ENCODE peak calls at places on chromosomes 13 and 19, in six cellular contexts. One of them, this sample, is unnamed. For H3K4me1, the result is how much of the 10 kb centered on the place peaks cover.

GRCh38 chr13:78978381-78978998 is 319.5 kb upstream of the OBI1 start:
- DNase-seq in H1: no peak
- DNase-seq in breast epithelium: no peak
- DNase-seq in spleen: no peak
- DNase-seq in transverse colon: peak
- DNase-seq in SK-N-SH: peak
- DNase-seq in this sample: peak

GRCh38 chr13:29496241-29496712 is 99.2 kb downstream of the SLC7A1 start:
- DNase-seq in SK-N-SH: no peak
- DNase-seq in H1: no peak
- DNase-seq in spleen: peak
- DNase-seq in breast epithelium: no peak
- DNase-seq in transverse colon: no peak
- DNase-seq in this sample: no peak

GRCh38 chr13:39185326-39185725 is 147.1 kb downstream of the NHLRC3 start:
- DNase-seq in H1: no peak
- DNase-seq in transverse colon: no peak
- DNase-seq in SK-N-SH: no peak
- DNase-seq in breast epithelium: no peak
- DNase-seq in spleen: no peak
- DNase-seq in this sample: no peak

GRCh38 chr13:102911336-102911735 is 65.5 kb downstream of the ERCC5 start:
- DNase-seq in spleen: no peak
- DNase-seq in breast epithelium: no peak
- DNase-seq in H1: no peak
- DNase-seq in SK-N-SH: no peak
- DNase-seq in transverse colon: no peak
- DNase-seq in this sample: no peak

GRCh38 chr19:48795855-48796142 is 15.0 kb downstream of the BCAT2 start:
- DNase-seq in breast epithelium: no peak
- DNase-seq in SK-N-SH: no peak
- DNase-seq in H1: no peak
- DNase-seq in transverse colon: peak
- DNase-seq in spleen: no peak
- DNase-seq in this sample: no peak

GRCh38 chr19:41746593-41747227 is 8.6 kb upstream of the CEACAM6 start:
- DNase-seq in H1: no peak
- DNase-seq in transverse colon: peak
- DNase-seq in breast epithelium: no peak
- DNase-seq in SK-N-SH: peak
- DNase-seq in spleen: no peak
- DNase-seq in this sample: peak

GRCh38 chr19:46023311-46023779 is 492 bp upstream of the PGLYRP1 start:
- DNase-seq in breast epithelium: no peak
- DNase-seq in transverse colon: no peak
- DNase-seq in SK-N-SH: no peak
- DNase-seq in H1: no peak
- DNase-seq in spleen: no peak
- DNase-seq in this sample: peak

GRCh38 chr13:72295173-72295572 is 428.2 kb upstream of the DACH1 start:
- DNase-seq in spleen: no peak
- DNase-seq in SK-N-SH: no peak
- DNase-seq in breast epithelium: no peak
- DNase-seq in H1: no peak
- DNase-seq in transverse colon: no peak
- DNase-seq in this sample: no peak

GRCh38 chr19:3984908-3985642 is at the start of gene EEF2:
- DNase-seq in breast epithelium: peak
- DNase-seq in SK-N-SH: peak
- DNase-seq in transverse colon: peak
- DNase-seq in H1: no peak
- DNase-seq in spleen: peak
- DNase-seq in this sample: peak

GRCh38 chr13:110287031-110287828 is 19.7 kb downstream of the COL4A1 start:
- DNase-seq in transverse colon: no peak
- DNase-seq in H1: no peak
- DNase-seq in breast epithelium: no peak
- DNase-seq in SK-N-SH: no peak
- DNase-seq in spleen: no peak
- DNase-seq in this sample: no peak

GRCh38 chr13:29948246-29948645 is 97.8 kb upstream of the UBL3 start:
- DNase-seq in breast epithelium: no peak
- DNase-seq in SK-N-SH: no peak
- DNase-seq in H1: no peak
- DNase-seq in transverse colon: no peak
- DNase-seq in spleen: no peak
- DNase-seq in this sample: no peak

GRCh38 chr19:13152854-13153626 is 2.8 kb downstream of the IER2 start:
- DNase-seq in spleen: peak
- DNase-seq in SK-N-SH: peak
- DNase-seq in H1: no peak
- DNase-seq in breast epithelium: peak
- DNase-seq in transverse colon: peak
- DNase-seq in this sample: peak

GRCh38 chr13:30234763-30235162 is 72.6 kb downstream of the KATNAL1 start:
- DNase-seq in spleen: no peak
- DNase-seq in H1: no peak
- DNase-seq in breast epithelium: no peak
- DNase-seq in transverse colon: no peak
- DNase-seq in SK-N-SH: no peak
- DNase-seq in this sample: no peak

GRCh38 chr13:27372896-27373295 is 51.5 kb upstream of the GTF3A start:
- DNase-seq in SK-N-SH: no peak
- DNase-seq in spleen: no peak
- DNase-seq in breast epithelium: no peak
- DNase-seq in transverse colon: peak
- DNase-seq in H1: no peak
- DNase-seq in this sample: peak
- H3K27ac ChIP-seq in SK-N-SH: no peak
- H3K27ac ChIP-seq in spleen: no peak
- H3K27ac ChIP-seq in breast epithelium: no peak
- H3K27ac ChIP-seq in transverse colon: peak
- H3K27ac ChIP-seq in H1: no peak
- H3K27ac ChIP-seq in this sample: no peak

DNA sequence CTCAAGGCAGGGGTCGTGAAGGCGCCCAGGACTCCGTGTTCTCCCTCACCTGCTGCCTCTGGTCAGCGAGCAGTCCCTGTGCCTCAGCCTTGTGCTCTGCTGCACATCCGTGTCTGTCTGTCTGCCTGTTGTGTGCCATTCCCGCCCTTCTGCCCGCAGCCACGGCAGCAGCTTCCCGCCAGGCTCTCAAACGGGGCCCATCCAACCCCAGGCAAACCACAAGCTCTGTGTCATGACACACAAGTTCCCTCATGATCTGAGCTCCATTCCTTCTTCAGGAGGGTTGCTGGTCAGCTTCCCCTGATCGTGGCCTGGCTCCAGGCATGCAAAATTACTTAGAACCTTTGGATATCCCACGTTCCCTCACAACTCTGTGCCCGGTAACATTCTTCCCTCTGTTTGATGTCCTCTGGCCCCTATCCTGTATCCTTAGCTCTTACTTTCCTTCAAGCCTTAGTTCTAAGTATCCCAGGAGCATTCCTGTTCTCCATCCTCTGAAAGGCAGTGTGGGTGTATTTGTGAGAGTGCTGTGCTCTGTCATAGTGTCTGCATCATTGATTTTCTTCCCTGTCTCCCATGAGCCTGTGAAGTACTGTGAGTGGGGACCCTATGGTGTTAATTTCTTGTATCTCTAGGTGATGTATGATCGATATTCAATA is 3.2 kb downstream of the GPR183 start:
- DNase-seq in spleen: no peak
- DNase-seq in breast epithelium: no peak
- DNase-seq in SK-N-SH: no peak
- DNase-seq in H1: no peak
- DNase-seq in transverse colon: peak
- DNase-seq in this sample: no peak
- TF ChIP-seq POLR2AphosphoS5 in spleen: peak
- TF ChIP-seq POLR2AphosphoS5 in breast epithelium: no peak
- TF ChIP-seq POLR2AphosphoS5 in SK-N-SH: no peak
- TF ChIP-seq POLR2AphosphoS5 in H1: no peak
- TF ChIP-seq POLR2AphosphoS5 in transverse colon: no peak
- TF ChIP-seq POLR2AphosphoS5 in this sample: no peak

DNA sequence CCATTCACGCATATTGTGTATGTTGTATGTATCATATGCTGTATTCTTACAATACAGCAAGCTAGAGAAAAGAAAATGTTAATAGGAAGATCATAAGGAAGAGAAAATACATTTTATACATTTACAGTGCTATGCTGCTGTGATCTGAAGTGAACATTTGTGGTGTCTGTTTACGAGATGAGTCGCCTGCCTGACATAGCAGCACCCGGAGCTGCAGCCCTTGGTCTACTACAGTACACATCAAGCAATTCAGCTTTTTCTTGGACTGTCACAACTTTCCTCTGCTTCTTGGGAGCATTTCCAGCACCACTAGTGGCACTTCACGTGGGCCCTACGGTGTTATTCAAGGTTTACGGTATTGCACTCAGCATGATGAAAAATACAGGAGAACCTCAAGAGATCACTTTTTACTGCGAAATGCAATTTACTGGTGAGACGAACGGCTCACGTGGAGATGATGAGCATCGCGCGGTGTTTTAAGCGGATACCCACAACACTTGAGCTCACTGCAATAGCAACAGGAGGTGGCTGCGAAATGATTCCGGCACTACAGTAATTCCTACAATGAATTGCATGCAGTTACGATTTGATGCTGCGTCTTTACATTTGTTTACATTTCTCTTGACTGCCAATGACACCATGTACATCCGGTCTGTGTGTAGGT is 308.4 kb downstream of the FGF9 start:
- DNase-seq in breast epithelium: no peak
- DNase-seq in SK-N-SH: no peak
- DNase-seq in transverse colon: no peak
- DNase-seq in spleen: no peak
- DNase-seq in H1: no peak
- DNase-seq in this sample: no peak
- H3K4me1 ChIP-seq in breast epithelium: under half
- H3K4me1 ChIP-seq in SK-N-SH: under half
- H3K4me1 ChIP-seq in transverse colon: under half
- H3K4me1 ChIP-seq in spleen: under half
- H3K4me1 ChIP-seq in H1: under half
- H3K4me1 ChIP-seq in this sample: under half

DNA sequence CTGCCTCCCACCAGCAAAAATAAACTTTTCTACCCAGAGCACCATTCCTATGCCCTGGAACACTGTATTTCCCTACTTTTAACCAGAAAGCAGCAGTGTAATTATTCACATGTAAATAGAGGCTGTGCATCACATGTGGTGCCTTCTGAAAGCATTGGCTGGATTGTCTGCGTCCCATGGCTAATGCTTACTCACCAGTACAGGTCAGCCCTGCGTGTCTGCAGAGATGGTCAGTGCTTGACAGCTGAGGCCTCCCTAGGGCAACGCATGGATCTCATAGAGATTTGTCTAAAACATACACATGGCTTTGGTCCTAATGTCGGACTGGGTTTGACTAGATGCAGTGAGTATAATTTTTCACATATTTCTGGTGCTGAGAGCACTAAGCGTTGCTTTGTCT is 64.2 kb downstream of the DPY19L3 start:
- DNase-seq in spleen: no peak
- DNase-seq in SK-N-SH: no peak
- DNase-seq in transverse colon: no peak
- DNase-seq in breast epithelium: no peak
- DNase-seq in H1: no peak
- DNase-seq in this sample: no peak
- H3K27ac ChIP-seq in spleen: no peak
- H3K27ac ChIP-seq in SK-N-SH: no peak
- H3K27ac ChIP-seq in transverse colon: no peak
- H3K27ac ChIP-seq in breast epithelium: no peak
- H3K27ac ChIP-seq in H1: no peak
- H3K27ac ChIP-seq in this sample: no peak

GRCh38 chr19:34837262-34837661 is 64.2 kb upstream of the ZNF599 start:
- DNase-seq in breast epithelium: no peak
- DNase-seq in H1: no peak
- DNase-seq in spleen: peak
- DNase-seq in SK-N-SH: peak
- DNase-seq in transverse colon: peak
- DNase-seq in this sample: no peak
- TF ChIP-seq POLR2AphosphoS5 in breast epithelium: no peak
- TF ChIP-seq POLR2AphosphoS5 in H1: no peak
- TF ChIP-seq POLR2AphosphoS5 in spleen: no peak
- TF ChIP-seq POLR2AphosphoS5 in SK-N-SH: no peak
- TF ChIP-seq POLR2AphosphoS5 in transverse colon: no peak
- TF ChIP-seq POLR2AphosphoS5 in this sample: no peak

This sample was measured in GM23338.